ENCODE peak calls at places on chromosome 5, in seven cellular contexts. Q, N, B, R, Z, I and S are unnamed samples.

GRCh38 chr5:112208699-112209615 is 210.1 kb downstream of the EPB41L4A start:
- DNase-seq in Q (no peak), N (no peak), B (no peak), R (no peak), Z (no peak), I (no peak), S (no peak)

GRCh38 chr5:171623551-171624097 is 162.0 kb upstream of the SMIM23 start:
- DNase-seq in Q (no peak), N (no peak), B (no peak), R (no peak), Z (no peak), I (no peak), S (no peak)

GRCh38 chr5:44807269-44807668 is 1.5 kb upstream of the MRPS30 start:
- DNase-seq in Q (no peak), N (no peak), B (peak), R (no peak), Z (no peak), I (no peak), S (no peak)

GRCh38 chr5:5658226-5658625 is 235.7 kb downstream of the ICE1 start:
- DNase-seq in Q (peak), N (no peak), B (peak), R (no peak), Z (peak), I (no peak), S (no peak)

GRCh38 chr5:173745123-173745522 is 128.7 kb upstream of the BOD1 start:
- DNase-seq in Q (no peak), N (peak), B (no peak), R (no peak), Z (no peak), I (no peak), S (no peak)

GRCh38 chr5:161002571-161003074 is 150.6 kb upstream of the ATP10B start:
- DNase-seq in Q (no peak), N (no peak), B (no peak), R (no peak), Z (no peak), I (no peak), S (no peak)

GRCh38 chr5:153565822-153566221 is 75.4 kb downstream of the GRIA1 start:
- DNase-seq in Q (peak), N (no peak), B (peak), R (no peak), Z (no peak), I (no peak), S (no peak)

GRCh38 chr5:14869286-14870164 is 2.1 kb downstream of the ANKH start:
- DNase-seq in Q (no peak), N (peak), B (peak), R (no peak), Z (no peak), I (no peak), S (no peak)

GRCh38 chr5:176647870-176648466 is 684 bp downstream of the TSPAN17 start:
- DNase-seq in Q (no peak), N (peak), B (peak), R (peak), Z (no peak), I (no peak), S (no peak)

GRCh38 chr5:181042036-181042435 is 2.0 kb downstream of the BTNL9 start:
- DNase-seq in Q (no peak), N (no peak), B (no peak), R (no peak), Z (no peak), I (no peak), S (no peak)

GRCh38 chr5:142017832-142018427 is 5.1 kb upstream of the GNPDA1 start:
- DNase-seq in Q (no peak), N (no peak), B (peak), R (no peak), Z (no peak), I (no peak), S (no peak)

GRCh38 chr5:143559586-143559985 is 156.1 kb upstream of the NR3C1 start:
- DNase-seq in Q (no peak), N (peak), B (no peak), R (no peak), Z (no peak), I (no peak), S (no peak)

GRCh38 chr5:177496111-177497010 is 1.0 kb downstream of the PDLIM7 start:
- DNase-seq in Q (peak), N (peak), B (peak), R (peak), Z (peak), I (no peak), S (peak)

GRCh38 chr5:647727-648126 is 35.6 kb downstream of the CEP72 start:
- DNase-seq in Q (no peak), N (no peak), B (no peak), R (no peak), Z (no peak), I (no peak), S (no peak)

GRCh38 chr5:156920042-156920860 is 42.8 kb downstream of the TIMD4 start:
- DNase-seq in Q (no peak), N (peak), B (no peak), R (no peak), Z (no peak), I (no peak), S (no peak)

GRCh38 chr5:110386782-110387181 is 339.7 kb downstream of the TMEM232 start:
- DNase-seq in Q (peak), N (no peak), B (peak), R (no peak), Z (peak), I (no peak), S (no peak)

GRCh38 chr5:62322484-62322883 is 16.5 kb downstream of the KIF2A start:
- DNase-seq in Q (no peak), N (no peak), B (no peak), R (no peak), Z (no peak), I (no peak), S (no peak)

GRCh38 chr5:118440496-118440895 is 547.9 kb downstream of the DTWD2 start:
- DNase-seq in Q (no peak), N (no peak), B (no peak), R (no peak), Z (no peak), I (no peak), S (no peak)

GRCh38 chr5:145176041-145176440 is 659.1 kb downstream of the PRELID2 start:
- DNase-seq in Q (no peak), N (no peak), B (no peak), R (no peak), Z (no peak), I (no peak), S (no peak)

GRCh38 chr5:107894361-107894760 is 223.6 kb upstream of the EFNA5 start:
- DNase-seq in Q (no peak), N (no peak), B (peak), R (no peak), Z (no peak), I (no peak), S (no peak)

GRCh38 chr5:159469496-159470370 is 139.4 kb upstream of the IL12B start:
- DNase-seq in Q (no peak), N (no peak), B (no peak), R (no peak), Z (no peak), I (no peak), S (no peak)

GRCh38 chr5:130496215-130496614 is 592.0 kb downstream of the CHSY3 start:
- DNase-seq in Q (no peak), N (no peak), B (no peak), R (no peak), Z (no peak), I (no peak), S (no peak)